ENCODE peak calls at places on chromosome 21, in four cellular contexts. B is thyroid gland, A is tibial nerve, Y is neural crest cell. V is an unnamed sample.
A peak's percentile ranks its signal among the peaks of the same experiment; 100 is the strongest.

GRCh38 chr21:35164380-35164779 is 115.3 kb upstream of the RUNX1 start:
- DNase-seq in B (no peak), A (no peak), Y (no peak), V (no peak)

GRCh38 chr21:16243396-16243795 is 513.6 kb downstream of the USP25 start:
- DNase-seq in B (no peak), A (no peak), Y (no peak), V (no peak)

GRCh38 chr21:32712641-32713040 is 15.2 kb downstream of the SYNJ1 start:
- DNase-seq in B (no peak), A (no peak), Y (no peak), V (no peak)

GRCh38 chr21:26007911-26008579 is 162.5 kb downstream of the APP start:
- DNase-seq in B (no peak), A (no peak), Y (no peak), V (no peak)

GRCh38 chr21:15874610-15875009 is 144.8 kb downstream of the USP25 start:
- DNase-seq in B (no peak), A (no peak), Y (no peak), V (no peak)

GRCh38 chr21:35457097-35457496 is 408.0 kb upstream of the RUNX1 start:
- DNase-seq in B (no peak), A (no peak), Y (no peak), V (no peak)

GRCh38 chr21:28737671-28738279 is 254.9 kb downstream of the LTN1 start:
- DNase-seq in B (no peak), A (no peak), Y (no peak), V (no peak)

GRCh38 chr21:31198575-31198974 is 145.5 kb downstream of the TIAM1 start:
- DNase-seq in B (no peak), A (peak; percentile 37), Y (no peak), V (no peak)

GRCh38 chr21:34844924-34845238 is 176.1 kb downstream of the CLIC6 start:
- DNase-seq in B (peak; percentile 47), A (no peak), Y (no peak), V (no peak)

GRCh38 chr21:36701912-36702621 is 3.2 kb downstream of the SIM2 start:
- DNase-seq in B (no peak), A (no peak), Y (no peak), V (no peak)

GRCh38 chr21:14321042-14321441 is 61.9 kb downstream of the HSPA13 start:
- DNase-seq in B (no peak), A (no peak), Y (no peak), V (no peak)

GRCh38 chr21:31282095-31282709 is 61.9 kb downstream of the TIAM1 start:
- DNase-seq in B (no peak), A (peak; percentile 10), Y (no peak), V (no peak)

GRCh38 chr21:19807231-19807630 is 1191.0 kb upstream of the NCAM2 start:
- DNase-seq in B (no peak), A (no peak), Y (no peak), V (no peak)

GRCh38 chr21:34020005-34020847 is 53.2 kb upstream of the MRPS6 start:
- DNase-seq in B (no peak), A (no peak), Y (no peak), V (no peak)

DNA sequence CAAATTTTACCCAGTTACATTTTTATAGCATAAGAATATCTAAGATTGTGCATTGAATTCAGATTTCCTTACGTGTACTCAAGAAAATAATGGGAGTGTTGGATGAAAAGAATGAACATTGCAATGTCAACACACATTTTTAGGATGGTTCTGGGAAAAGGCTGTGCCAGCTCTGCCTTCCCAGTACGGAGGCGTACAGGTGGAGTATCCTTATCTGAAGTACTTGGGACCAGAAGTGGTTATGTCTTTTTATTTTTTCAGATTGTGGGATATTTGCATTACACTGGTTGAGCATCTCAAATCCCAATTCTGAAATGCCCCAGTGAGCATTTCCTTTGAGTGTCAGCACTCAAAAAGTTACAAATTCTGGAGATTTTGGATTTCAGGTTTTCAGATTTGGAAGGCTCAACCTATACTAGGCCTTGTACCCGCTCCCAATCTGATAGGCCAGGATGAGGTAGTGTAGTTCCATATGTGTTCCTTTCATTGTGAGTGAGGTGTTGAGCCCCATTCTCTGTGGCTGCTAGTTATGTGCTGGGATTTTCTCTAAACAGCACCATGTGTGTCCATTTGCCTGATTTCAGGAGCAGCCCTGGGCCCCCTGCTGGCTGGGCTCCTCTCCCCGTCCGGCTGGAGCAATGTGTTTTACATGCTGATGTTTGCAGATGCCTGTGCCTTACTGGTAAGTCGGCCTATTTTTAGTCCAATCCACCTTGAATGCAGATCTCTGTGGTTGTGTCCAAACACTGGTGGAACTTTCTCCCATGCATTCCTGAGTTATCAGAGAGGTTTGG is 60.8 kb downstream of the SLC37A1 start:
- DNase-seq in B (no peak), A (no peak), Y (no peak), V (no peak)
- TF ChIP-seq CTCF in B (no peak), A (no peak), Y (peak; percentile 39), V (no peak)

GRCh38 chr21:38384246-38384576 is 114.1 kb downstream of the ERG start:
- DNase-seq in B (no peak), A (no peak), Y (no peak), V (no peak)

GRCh38 chr21:38377165-38378093 is 120.6 kb downstream of the KCNJ15 start:
- DNase-seq in B (no peak), A (no peak), Y (no peak), V (no peak)

GRCh38 chr21:38383411-38384245 is 114.6 kb downstream of the ERG start:
- DNase-seq in B (no peak), A (no peak), Y (no peak), V (no peak)

GRCh38 chr21:38379171-38379570 is 119.1 kb downstream of the ERG start:
- DNase-seq in B (no peak), A (no peak), Y (no peak), V (no peak)

GRCh38 chr21:38380391-38381137 is 117.7 kb downstream of the ERG start:
- DNase-seq in B (no peak), A (no peak), Y (no peak), V (no peak)
- TF ChIP-seq CTCF in B (peak; percentile 10), A (no peak), Y (peak; percentile 55), V (peak; percentile 36)

DNA sequence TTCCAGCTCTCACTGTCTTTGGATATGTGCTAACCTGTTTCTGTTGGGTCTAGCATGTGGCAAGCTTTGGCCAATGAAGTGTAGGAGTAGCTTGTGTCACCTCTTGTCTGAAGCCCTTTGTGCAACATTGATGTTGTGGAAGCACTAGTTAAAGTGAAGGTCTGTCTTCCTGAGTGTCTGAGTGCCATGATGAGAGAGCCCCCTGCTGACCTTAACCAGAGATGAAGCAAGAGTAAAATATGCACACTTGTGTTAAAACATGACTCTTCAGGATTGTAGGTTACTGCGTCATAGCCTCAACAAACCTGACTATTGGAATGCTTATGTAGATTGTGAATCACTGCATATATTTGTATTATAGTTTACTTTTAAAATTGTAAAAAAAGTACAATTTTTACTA is 103.7 kb downstream of the NCAM2 start:
- DNase-seq in B (no peak), A (no peak), Y (peak; percentile 22), V (no peak)
- TF ChIP-seq CTCF in B (no peak), A (no peak), Y (peak; percentile 57), V (no peak)

GRCh38 chr21:45863751-45864150 is 117.8 kb upstream of the COL6A1 start:
- DNase-seq in B (no peak), A (no peak), Y (no peak), V (no peak)
- TF ChIP-seq CTCF in B (no peak), A (no peak), Y (no peak), V (no peak)

GRCh38 chr21:17492415-17493168 is 20.3 kb upstream of the CXADR start:
- DNase-seq in B (no peak), A (no peak), Y (no peak), V (no peak)

GRCh38 chr21:17497345-17497744 is 15.5 kb upstream of the CXADR start:
- DNase-seq in B (no peak), A (no peak), Y (no peak), V (no peak)

GRCh38 chr21:17491716-17492414 is 21.0 kb upstream of the CXADR start:
- DNase-seq in B (peak; percentile 36), A (peak; percentile 62), Y (no peak), V (no peak)

GRCh38 chr21:17495680-17496079 is 17.2 kb upstream of the CXADR start:
- DNase-seq in B (no peak), A (no peak), Y (no peak), V (no peak)

GRCh38 chr21:17494051-17494450 is 18.8 kb upstream of the CXADR start:
- DNase-seq in B (no peak), A (no peak), Y (no peak), V (no peak)
- TF ChIP-seq CTCF in B (no peak), A (no peak), Y (no peak), V (no peak)

DNA sequence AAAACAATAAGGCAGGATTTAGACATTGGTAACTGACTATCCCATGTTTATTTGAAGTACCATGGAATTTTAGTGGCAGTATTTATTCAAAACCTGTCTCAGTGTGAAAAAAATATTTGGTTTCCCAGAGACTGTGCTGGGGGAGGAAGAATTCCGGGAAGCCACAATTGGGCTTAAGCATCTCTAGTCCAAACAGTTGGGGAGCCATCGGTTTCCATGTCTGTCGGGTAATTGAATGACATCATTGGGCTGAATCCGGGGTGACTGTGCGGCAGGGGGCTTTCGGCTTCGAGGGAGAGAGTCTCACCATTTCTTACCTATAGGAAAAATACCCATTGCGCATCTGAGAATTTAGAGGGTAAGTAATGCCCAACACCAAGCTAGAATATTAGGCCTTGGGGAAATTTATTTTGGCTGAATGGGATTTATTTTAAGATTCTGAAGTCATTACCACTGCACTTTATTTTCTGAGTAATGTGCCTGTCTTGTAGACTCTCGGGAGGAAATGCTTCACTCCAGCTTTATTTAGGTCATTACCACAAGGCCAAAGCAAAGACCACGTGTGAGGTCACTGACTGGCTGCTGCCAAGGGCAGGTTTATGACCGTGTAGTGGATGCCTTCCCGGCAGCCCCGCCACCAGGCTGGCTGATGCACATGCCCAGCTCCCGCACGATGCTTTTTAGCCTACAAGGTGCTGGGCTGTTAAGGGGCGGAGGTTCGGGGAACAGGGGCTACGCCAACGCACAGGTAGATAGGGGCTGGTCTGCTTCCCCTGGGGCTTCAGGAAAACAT is 23.1 kb upstream of the UMODL1 start:
- DNase-seq in B (peak; percentile 31), A (peak; percentile 36), Y (no peak), V (no peak)
- TF ChIP-seq CTCF in B (no peak), A (no peak), Y (no peak), V (no peak)

DNA sequence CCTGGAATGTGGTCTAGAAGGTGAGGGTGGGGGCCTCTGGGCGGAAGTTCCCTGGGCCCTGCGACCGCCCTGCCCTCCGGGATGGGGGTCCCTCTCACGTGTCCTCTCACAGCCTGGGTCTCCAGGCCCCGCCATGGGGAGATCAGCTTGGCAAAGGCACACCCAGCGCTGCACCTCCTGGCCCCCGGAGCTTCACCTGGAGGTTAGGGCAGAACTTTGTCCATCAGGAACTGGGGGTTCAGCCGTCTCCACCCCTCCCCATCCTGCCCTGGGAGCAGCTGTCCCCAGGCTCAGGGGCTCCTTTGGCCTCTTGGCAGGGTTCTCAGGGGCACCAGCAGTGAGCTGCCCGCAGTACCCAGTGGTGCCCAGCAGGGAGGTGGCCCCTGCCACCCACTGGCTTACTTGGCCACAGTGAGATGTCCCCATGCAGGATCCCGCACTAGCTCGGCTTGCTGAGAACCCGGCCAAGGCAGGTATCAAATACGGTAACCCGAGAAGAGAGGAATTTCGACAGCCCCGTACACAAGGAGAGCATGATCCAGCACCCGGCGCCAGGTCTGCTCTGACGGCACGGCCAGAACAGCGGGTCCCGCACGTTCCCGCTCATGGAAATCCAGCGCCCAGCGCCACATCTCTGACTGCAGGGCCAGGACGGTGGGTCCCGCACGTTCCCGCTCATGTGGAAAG is 36.7 kb downstream of the RRP1 start:
- DNase-seq in B (peak; percentile 44), A (no peak), Y (no peak), V (no peak)
- TF ChIP-seq CTCF in B (no peak), A (no peak), Y (peak; percentile 38), V (no peak)

GRCh38 chr21:41768371-41769042 is 1.7 kb upstream of the RIPK4 start:
- DNase-seq in B (peak; percentile 71), A (no peak), Y (no peak), V (no peak)
- TF ChIP-seq CTCF in B (peak; percentile 33), A (no peak), Y (peak; percentile 54), V (no peak)

V was measured in mesothelial cell of epicardium.